ENCODE peak calls at places on chromosomes 2 and 18, in eight cellular contexts. V, E, F, A, X, B, K and J are unnamed samples.

GRCh38 chr2:8457620-8458255 is 224.1 kb upstream of the ID2 start:
- DNase-seq in B (no peak), V (no peak), A (no peak), X (peak; percentile 78), E (no peak), K (no peak), F (no peak), J (peak; percentile 47)

GRCh38 chr2:213188533-213188867 is 37.1 kb upstream of the IKZF2 start:
- DNase-seq in X (no peak), V (no peak), E (no peak), A (no peak), B (no peak), F (no peak), K (no peak), J (no peak)

GRCh38 chr2:143742631-143743030 is 613.4 kb downstream of the ARHGAP15 start:
- DNase-seq in K (no peak), A (no peak), X (no peak), B (no peak), F (no peak), V (no peak), E (no peak), J (no peak)

GRCh38 chr2:102064679-102065674 is 73.2 kb downstream of the IL1R2 start:
- DNase-seq in V (no peak), X (no peak), K (no peak), A (no peak), B (no peak), F (no peak), E (no peak), J (no peak)

GRCh38 chr2:109031481-109032228 is 42.6 kb upstream of the EDAR start:
- DNase-seq in F (no peak), E (peak; percentile 40), A (peak; percentile 36), X (peak; percentile 70), B (peak; percentile 19), K (peak; percentile 22), V (peak; percentile 21), J (peak; percentile 84)

GRCh38 chr18:49016648-49017539 is 66.1 kb upstream of the SMAD7 start:
- DNase-seq in B (peak; percentile 78), V (no peak), F (peak; percentile 60), K (peak; percentile 30), A (no peak), E (no peak), X (no peak), J (no peak)

GRCh38 chr2:78202366-78202765 is 680.2 kb upstream of the LRRTM4 start:
- DNase-seq in A (no peak), K (no peak), F (no peak), X (no peak), E (no peak), B (no peak), V (no peak), J (no peak)

GRCh38 chr2:189142893-189143759 is 36.4 kb downstream of the COL5A2 start:
- DNase-seq in F (peak; percentile 62), E (no peak), B (peak; percentile 74), X (no peak), K (no peak), A (peak; percentile 46), V (peak; percentile 56), J (peak; percentile 66)

GRCh38 chr18:76580288-76580962 is 85.4 kb upstream of the ZNF516 start:
- DNase-seq in F (no peak), V (no peak), B (no peak), X (no peak), A (no peak), E (no peak), K (no peak), J (no peak)

GRCh38 chr2:201779996-201780673 is 598 bp downstream of the ALS2 start:
- DNase-seq in B (peak; percentile 6), E (no peak), A (peak; percentile 12), X (no peak), K (no peak), F (no peak), V (peak; percentile 9), J (no peak)

GRCh38 chr2:96806468-96807126 is 9.5 kb upstream of the CNNM3 start:
- DNase-seq in V (peak; percentile 40), A (peak; percentile 54), K (no peak), B (no peak), X (no peak), E (no peak), F (no peak), J (no peak)

GRCh38 chr2:23589739-23590138 is 204.8 kb downstream of the KLHL29 start:
- DNase-seq in V (no peak), X (no peak), K (no peak), B (no peak), F (no peak), A (no peak), E (peak; percentile 44), J (no peak)

GRCh38 chr2:241049739-241050623 is 51.6 kb downstream of the SNED1 start:
- DNase-seq in K (peak; percentile 15), A (no peak), F (no peak), E (no peak), B (no peak), X (no peak), V (no peak), J (no peak)

DNA sequence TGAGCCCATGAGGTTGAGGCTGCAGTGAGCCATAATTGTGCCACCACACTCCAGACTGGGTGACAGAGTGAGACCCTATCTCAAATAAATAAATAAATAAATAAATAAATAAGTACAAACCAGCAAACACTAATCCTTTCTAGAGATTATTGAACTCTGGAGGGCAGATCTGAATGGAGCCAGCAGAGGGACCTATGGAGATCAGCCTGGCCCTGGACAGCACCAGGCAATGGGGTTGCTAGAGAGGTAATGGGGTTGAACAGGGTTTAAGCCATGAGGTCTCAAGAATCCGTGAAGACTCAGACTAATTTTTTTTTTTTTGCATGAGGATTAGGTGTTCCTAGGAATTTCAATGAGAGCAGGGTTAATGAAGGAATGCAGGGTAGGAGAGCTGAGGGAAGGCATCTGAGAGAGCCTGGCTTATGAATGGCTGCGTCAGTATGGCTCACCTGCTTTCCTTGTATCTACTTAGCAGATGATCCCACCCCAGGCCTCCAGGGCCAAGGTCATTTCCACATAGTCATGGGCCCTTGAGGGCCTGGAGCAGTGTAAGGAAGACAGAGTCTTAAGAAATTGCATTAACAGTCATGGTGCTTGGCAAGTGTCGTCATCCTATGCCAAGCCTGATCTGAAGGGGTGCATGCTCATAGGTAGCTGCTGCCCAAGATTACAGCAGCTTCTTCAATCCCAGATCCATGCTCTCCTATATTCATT is 34.6 kb upstream of the IL37 start:
- DNase-seq in V (no peak), K (no peak), F (no peak), X (no peak), A (no peak), B (peak; percentile 54), E (no peak), J (no peak)
- TF ChIP-seq CTCF in V (no peak), K (no peak), F (no peak), X (no peak), A (no peak), B (no peak), E (no peak), J (no peak)

GRCh38 chr18:9094307-9095226 is 7.9 kb upstream of the NDUFV2 start:
- DNase-seq in F (no peak), A (no peak), K (no peak), X (no peak), V (no peak), B (no peak), E (no peak), J (peak; percentile 90)

GRCh38 chr18:9097349-9097748 is 5.2 kb upstream of the NDUFV2 start:
- DNase-seq in E (no peak), F (no peak), X (no peak), A (no peak), K (no peak), B (no peak), V (no peak), J (no peak)

GRCh38 chr18:9096013-9096383 is 6.5 kb upstream of the NDUFV2 start:
- DNase-seq in B (no peak), X (no peak), K (no peak), F (no peak), A (no peak), V (no peak), E (no peak), J (no peak)

GRCh38 chr18:9096698-9097097 is 5.8 kb upstream of the NDUFV2 start:
- DNase-seq in K (no peak), F (no peak), A (no peak), V (no peak), B (no peak), E (no peak), X (no peak), J (no peak)

GRCh38 chr18:9095297-9096012 is 7.0 kb upstream of the NDUFV2 start:
- DNase-seq in V (peak; percentile 51), F (no peak), K (no peak), X (no peak), B (no peak), A (peak; percentile 53), E (no peak), J (peak; percentile 89)
- TF ChIP-seq CTCF in V (no peak), F (no peak), K (no peak), X (no peak), B (no peak), A (no peak), E (no peak), J (no peak)

DNA sequence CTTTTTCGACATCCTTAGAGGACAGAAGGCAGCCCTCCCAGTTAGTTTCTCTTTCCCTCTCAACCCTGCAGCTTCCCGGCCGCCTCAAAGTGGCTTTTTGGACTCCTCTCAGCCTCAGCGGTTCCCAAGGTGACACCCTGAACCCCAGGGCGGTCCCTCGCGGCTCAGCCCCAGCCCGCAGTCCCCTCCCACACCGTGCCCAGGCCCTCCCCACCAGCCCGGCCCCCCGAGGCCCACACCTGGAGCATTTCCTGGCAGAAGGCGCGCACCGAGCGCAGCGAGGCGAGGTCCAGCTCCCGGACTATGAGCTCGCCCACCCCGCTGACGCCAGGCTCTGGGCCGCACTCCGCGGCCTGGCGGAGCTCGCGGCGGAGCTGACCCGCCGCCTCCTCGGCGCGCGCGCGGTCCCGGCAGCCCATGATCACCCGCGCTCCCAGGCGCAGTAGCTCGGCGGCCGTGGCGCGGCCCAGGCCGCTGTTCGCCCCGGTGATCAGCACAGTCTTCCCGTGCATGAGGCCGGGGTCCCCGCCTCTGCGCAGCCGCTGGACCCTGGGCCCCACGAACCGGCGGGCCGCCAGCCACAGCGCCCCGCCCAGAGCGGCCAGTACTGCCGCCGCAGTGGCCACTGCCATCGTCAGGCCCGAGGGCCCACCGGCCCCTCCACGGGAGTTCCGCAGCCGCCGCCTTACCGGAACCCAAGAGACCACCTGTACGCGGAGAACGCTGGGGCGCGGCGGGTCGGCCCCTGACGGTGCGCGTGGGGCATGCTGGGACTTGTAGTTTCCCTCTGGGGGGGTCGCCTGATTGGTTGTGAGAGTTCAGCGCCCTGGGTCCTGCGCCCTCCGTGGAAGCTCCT is at the start of gene RDH14:
- DNase-seq in A (peak; percentile 89), E (peak; percentile 96), K (peak; percentile 96), B (peak; percentile 93), V (peak; percentile 94), X (peak; percentile 95), F (peak; percentile 75), J (peak; percentile 96)
- TF ChIP-seq CTCF in A (no peak), E (no peak), K (peak; percentile 50), B (no peak), V (no peak), X (no peak), F (no peak), J (no peak)

DNA sequence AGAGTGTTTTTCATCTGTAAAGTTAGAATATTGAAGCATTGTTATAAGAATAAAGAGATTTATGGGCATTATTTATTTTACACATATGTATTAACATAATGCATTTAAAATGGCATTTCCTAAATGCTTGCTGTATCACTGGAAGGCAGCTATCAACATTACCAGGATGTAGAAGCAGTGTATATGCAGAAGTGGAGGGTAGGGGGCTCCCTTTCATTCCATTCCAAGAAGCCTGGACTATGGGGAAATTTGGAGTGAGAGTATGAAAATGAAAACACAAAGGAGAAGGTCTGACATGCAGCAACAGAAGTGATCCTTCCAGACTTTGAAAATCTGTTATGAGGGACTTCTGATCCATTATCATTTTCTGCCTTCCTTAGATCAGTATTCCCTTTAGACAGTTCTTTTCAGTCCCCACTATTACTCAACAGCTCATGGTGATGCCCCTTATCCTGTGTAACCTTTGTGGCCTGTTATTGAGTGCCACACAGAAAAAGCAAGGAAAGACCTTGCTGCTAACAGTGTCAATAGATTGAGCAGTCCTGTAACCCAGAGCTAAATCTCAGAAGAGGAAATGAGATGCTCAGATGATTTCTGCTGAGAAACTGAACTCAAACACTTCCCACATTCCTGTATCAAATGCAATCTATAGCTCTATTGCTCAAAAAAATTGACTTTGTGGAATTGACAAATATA is 216.6 kb downstream of the HNMT start:
- DNase-seq in F (no peak), X (no peak), E (no peak), K (no peak), A (no peak), V (no peak), B (peak; percentile 13), J (no peak)
- TF ChIP-seq CTCF in F (no peak), X (no peak), E (no peak), K (peak; percentile 10), A (no peak), V (peak; percentile 9), B (peak; percentile 15), J (no peak)